ENCODE peak calls at places on chromosomes 13 and 19, in five cellular contexts. R is neural progenitor cell; L is mammary epithelial cell; M is CD8-positive, alpha-beta T cell; Q is lung. P is an unnamed sample.

GRCh38 chr19:45691516-45692186 is at the start of gene SNRPD2:
- DNase-seq in R (peak; percentile 98), L (peak; percentile 94), M (no peak), Q (peak; percentile 93), P (peak; percentile 90)

GRCh38 chr13:22108283-22108897 is 437.5 kb downstream of the FGF9 start:
- DNase-seq in R (no peak), L (no peak), M (no peak), Q (no peak), P (no peak)

GRCh38 chr13:78121459-78122348 is 203.1 kb upstream of the EDNRB start:
- DNase-seq in R (peak; percentile 65), L (peak; percentile 21), M (no peak), Q (peak; percentile 44), P (no peak)

GRCh38 chr13:26062853-26063444 is 11.1 kb upstream of the SHISA2 start:
- DNase-seq in R (peak; percentile 73), L (peak; percentile 53), M (peak; percentile 54), Q (peak; percentile 35), P (peak; percentile 15)

GRCh38 chr19:46089432-46089831 is 35.1 kb downstream of the IGFL3 start:
- DNase-seq in R (no peak), L (no peak), M (no peak), Q (no peak), P (no peak)

GRCh38 chr19:17871878-17872250 is at the start of gene SLC5A5:
- DNase-seq in R (peak; percentile 45), L (no peak), M (peak; percentile 50), Q (no peak), P (no peak)

GRCh38 chr13:79794936-79795335 is 314.0 kb downstream of the NDFIP2 start:
- DNase-seq in R (no peak), L (no peak), M (no peak), Q (no peak), P (no peak)

GRCh38 chr19:50352242-50352641 is 13.2 kb downstream of the NAPSA start:
- DNase-seq in R (no peak), L (no peak), M (no peak), Q (no peak), P (no peak)

GRCh38 chr19:36215276-36216171 is 618 bp downstream of the ZNF146 start:
- DNase-seq in R (peak; percentile 39), L (peak; percentile 10), M (no peak), Q (no peak), P (no peak)

GRCh38 chr13:114019367-114019766 is 45.5 kb upstream of the C13orf46 start:
- DNase-seq in R (peak; percentile 17), L (no peak), M (no peak), Q (no peak), P (no peak)

GRCh38 chr19:55644842-55645511 is 1.5 kb downstream of the ZNF581 start:
- DNase-seq in R (no peak), L (no peak), M (no peak), Q (no peak), P (no peak)

GRCh38 chr13:106109391-106109791 is 426.1 kb downstream of the EFNB2 start:
- DNase-seq in R (no peak), L (no peak), M (no peak), Q (no peak), P (no peak)

GRCh38 chr19:12723643-12724426 is at the start of gene TNPO2:
- DNase-seq in R (peak; percentile 92), L (peak; percentile 54), M (peak; percentile 77), Q (peak; percentile 54), P (peak; percentile 49)

GRCh38 chr19:23547816-23548430 is 139.1 kb downstream of the ZNF675 start:
- DNase-seq in R (no peak), L (no peak), M (no peak), Q (no peak), P (no peak)

GRCh38 chr13:109151255-109151654 is 521.8 kb downstream of the MYO16 start:
- DNase-seq in R (no peak), L (peak; percentile 77), M (no peak), Q (no peak), P (peak; percentile 83)

GRCh38 chr19:19606021-19606420 is 12.5 kb downstream of the PBX4 start:
- DNase-seq in R (no peak), L (peak; percentile 88), M (peak; percentile 65), Q (no peak), P (peak; percentile 87)

GRCh38 chr19:44993926-44994537 is 7.2 kb upstream of the RELB start:
- DNase-seq in R (no peak), L (no peak), M (no peak), Q (no peak), P (no peak)

GRCh38 chr19:35935911-35936737 is at the start of gene LRFN3:
- DNase-seq in R (peak; percentile 95), L (peak; percentile 63), M (peak; percentile 73), Q (peak; percentile 57), P (peak; percentile 61)

GRCh38 chr13:28922341-28922740 is 102.2 kb downstream of the MTUS2 start:
- DNase-seq in R (no peak), L (no peak), M (no peak), Q (no peak), P (no peak)

GRCh38 chr13:29441301-29441700 is 154.2 kb downstream of the SLC7A1 start:
- DNase-seq in R (no peak), L (no peak), M (no peak), Q (no peak), P (no peak)

GRCh38 chr13:25217023-25217909 is 45.2 kb upstream of the AMER2 start:
- DNase-seq in R (no peak), L (peak; percentile 65), M (no peak), Q (no peak), P (peak; percentile 21)

GRCh38 chr13:42494157-42494556 is 79.8 kb upstream of the TNFSF11 start:
- DNase-seq in R (no peak), L (peak; percentile 22), M (no peak), Q (no peak), P (peak; percentile 17)

GRCh38 chr13:59094149-59094548 is 1069.6 kb downstream of the DIAPH3 start:
- DNase-seq in R (no peak), L (no peak), M (no peak), Q (no peak), P (peak; percentile 41)

GRCh38 chr13:75495938-75496337 is 14.0 kb upstream of the TBC1D4 start:
- DNase-seq in R (no peak), L (no peak), M (no peak), Q (no peak), P (no peak)

GRCh38 chr19:33997690-33998089 is 174.6 kb upstream of the LSM14A start:
- DNase-seq in R (no peak), L (no peak), M (no peak), Q (no peak), P (no peak)

GRCh38 chr13:81480634-81481033 is 1139.7 kb upstream of the SPRY2 start:
- DNase-seq in R (no peak), L (peak; percentile 0), M (no peak), Q (no peak), P (no peak)

GRCh38 chr13:40609972-40610726 is 56.3 kb downstream of the FOXO1 start:
- DNase-seq in R (no peak), L (peak; percentile 85), M (no peak), Q (no peak), P (peak; percentile 83)

GRCh38 chr19:2271516-2272103 is 10.4 kb downstream of the PEAK3 start:
- DNase-seq in R (peak; percentile 26), L (peak; percentile 71), M (no peak), Q (peak; percentile 32), P (peak; percentile 52)

GRCh38 chr19:52724701-52725514 is 9.9 kb downstream of the ZNF611 start:
- DNase-seq in R (no peak), L (no peak), M (no peak), Q (no peak), P (no peak)

GRCh38 chr19:41206926-41207750 is 11.9 kb upstream of the AXL start:
- DNase-seq in R (no peak), L (no peak), M (no peak), Q (no peak), P (no peak)

GRCh38 chr19:48818234-48818823 is 7.5 kb upstream of the BCAT2 start:
- DNase-seq in R (no peak), L (no peak), M (no peak), Q (peak; percentile 74), P (no peak)

GRCh38 chr13:25200783-25201182 is 28.7 kb upstream of the AMER2 start:
- DNase-seq in R (no peak), L (no peak), M (no peak), Q (no peak), P (no peak)

GRCh38 chr13:76503756-76504155 is 382.4 kb downstream of the KCTD12 start:
- DNase-seq in R (no peak), L (no peak), M (no peak), Q (no peak), P (no peak)

GRCh38 chr13:31001647-31002046 is 69.2 kb downstream of the TEX26 start:
- DNase-seq in R (no peak), L (no peak), M (no peak), Q (no peak), P (no peak)

GRCh38 chr19:10335149-10336053 is 2.1 kb upstream of the RAVER1 start:
- DNase-seq in R (no peak), L (no peak), M (no peak), Q (no peak), P (no peak)

GRCh38 chr13:80083097-80083429 is 257.9 kb downstream of the SPRY2 start:
- DNase-seq in R (no peak), L (no peak), M (no peak), Q (no peak), P (no peak)

DNA sequence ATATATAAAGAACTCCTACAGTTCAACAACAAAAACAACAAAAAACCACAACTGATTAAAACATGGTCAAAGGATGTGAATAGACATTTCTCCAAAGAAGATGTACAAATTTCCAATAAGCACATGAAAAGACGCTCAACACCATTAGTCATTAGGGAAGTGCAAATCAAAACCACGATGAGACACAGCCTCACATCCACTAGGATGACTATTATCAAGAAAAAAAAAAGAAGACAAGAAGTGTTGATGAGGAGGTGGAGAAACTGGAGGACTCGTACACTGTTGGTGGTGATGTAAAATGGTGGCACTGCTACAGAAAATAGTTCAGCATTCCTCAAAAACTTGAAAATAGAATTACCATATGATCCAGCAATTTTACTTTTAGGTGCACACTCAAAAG is 61.0 kb upstream of the SOX1 start:
- DNase-seq in R (no peak), L (no peak), M (no peak), Q (no peak), P (no peak)
- TF ChIP-seq CTCF in R (no peak), L (no peak), M (no peak), Q (no peak), P (no peak)

GRCh38 chr19:38358071-38358470 is 16.3 kb upstream of the PSMD8 start:
- DNase-seq in R (no peak), L (no peak), M (no peak), Q (no peak), P (no peak)
- H3K27me3 ChIP-seq in R (peaks cover 57% of the 10 kb centered on the region), L (peaks cover 14% of the 10 kb centered on the region), M (no peaks in the 10 kb centered on the region), Q (no peaks in the 10 kb centered on the region), P (peaks cover 48% of the 10 kb centered on the region)

GRCh38 chr19:15313649-15314279 is 18.6 kb downstream of the BRD4 start:
- DNase-seq in R (no peak), L (no peak), M (no peak), Q (no peak), P (no peak)
- H3K4me1 ChIP-seq in R (peaks cover 18% of the 10 kb centered on the region), L (peaks cover 25% of the 10 kb centered on the region), M (peaks cover 76% of the 10 kb centered on the region), Q (peaks cover 50% of the 10 kb centered on the region), P (peaks cover 23% of the 10 kb centered on the region)

GRCh38 chr13:70568571-70568970 is 460.3 kb upstream of the KLHL1 start:
- DNase-seq in R (peak; percentile 53), L (peak; percentile 11), M (no peak), Q (no peak), P (no peak)
- TF ChIP-seq CTCF in R (peak; percentile 88), L (peak; percentile 67), M (no peak), Q (no peak), P (peak; percentile 67)